ENCODE peak calls at places on chromosomes 12 and 14, in seven cellular contexts. V is germinal center, P is progenitor cell of endocrine pancreas, A is sciatic nerve, R is dorsolateral prefrontal cortex, D is NCI-H69, G is T1000. I is an unnamed sample.

GRCh38 chr12:83796527-83796926 is 1109.8 kb downstream of the TMTC2 start:
- DNase-seq in D (no peak), G (no peak), A (no peak), V (no peak), P (no peak), R (no peak), I (no peak)

GRCh38 chr14:22542360-22542759 is 46.7 kb downstream of the DAD1 start:
- DNase-seq in D (no peak), V (no peak), P (no peak), R (no peak), G (no peak), A (no peak), I (no peak)

GRCh38 chr12:27592548-27592947 is 68.5 kb downstream of the PPFIBP1 start:
- DNase-seq in V (no peak), D (peak; percentile 3), R (no peak), A (no peak), G (no peak), P (no peak), I (no peak)

GRCh38 chr12:79380402-79380801 is 310.4 kb downstream of the PAWR start:
- DNase-seq in R (no peak), D (no peak), P (no peak), V (no peak), A (no peak), G (no peak), I (no peak)

GRCh38 chr12:113912761-113913295 is 53.3 kb downstream of the RBM19 start:
- DNase-seq in R (peak; percentile 80), G (peak; percentile 32), P (peak; percentile 77), V (peak; percentile 53), A (peak; percentile 82), D (peak; percentile 68), I (peak; percentile 73)

GRCh38 chr12:4579305-4580097 is 17.5 kb downstream of the DYRK4 start:
- DNase-seq in G (no peak), R (no peak), D (peak; percentile 50), P (no peak), A (no peak), V (peak; percentile 20), I (peak; percentile 58)

GRCh38 chr14:75800792-75801191 is 139.7 kb downstream of the TTLL5 start:
- DNase-seq in G (no peak), V (no peak), D (peak; percentile 10), R (no peak), A (no peak), P (no peak), I (no peak)

GRCh38 chr12:43337571-43338497 is 214.2 kb downstream of the ADAMTS20 start:
- DNase-seq in D (peak; percentile 10), R (no peak), P (no peak), G (no peak), A (no peak), V (no peak), I (no peak)

GRCh38 chr14:88935083-88935482 is 110.6 kb downstream of the TTC8 start:
- DNase-seq in P (no peak), R (no peak), A (no peak), V (no peak), G (no peak), D (no peak), I (no peak)

GRCh38 chr14:54392131-54392859 is 4.5 kb upstream of the CDKN3 start:
- DNase-seq in G (no peak), R (no peak), A (no peak), V (no peak), P (no peak), D (no peak), I (no peak)